ENCODE peak calls at places on chromosomes 5 and 9, in seven cellular contexts. One of them, this sample, is unnamed.

GRCh38 chr5:79962580-79963222 is 28.4 kb downstream of the MTX3 start:
- DNase-seq in IMR-90: peak; percentile 61
- DNase-seq in H1: no peak
- DNase-seq in neuronal stem cell: peak; percentile 38
- DNase-seq in mesendoderm: peak; percentile 17
- DNase-seq in H9: no peak
- DNase-seq in trophoblast cell: no peak
- DNase-seq in this sample: peak; percentile 14

GRCh38 chr9:86557063-86557766 is 203.0 kb upstream of the TUT7 start:
- DNase-seq in IMR-90: peak; percentile 98
- DNase-seq in H1: no peak
- DNase-seq in neuronal stem cell: no peak
- DNase-seq in mesendoderm: no peak
- DNase-seq in H9: no peak
- DNase-seq in trophoblast cell: peak; percentile 62
- DNase-seq in this sample: peak; percentile 78

GRCh38 chr9:103364753-103365152 is 369.6 kb downstream of the CYLC2 start:
- DNase-seq in IMR-90: no peak
- DNase-seq in H1: no peak
- DNase-seq in neuronal stem cell: no peak
- DNase-seq in mesendoderm: peak; percentile 52
- DNase-seq in H9: no peak
- DNase-seq in trophoblast cell: peak; percentile 7
- DNase-seq in this sample: peak; percentile 1

GRCh38 chr5:79585129-79585528 is 27.1 kb upstream of the TENT2 start:
- DNase-seq in IMR-90: no peak
- DNase-seq in H1: no peak
- DNase-seq in neuronal stem cell: no peak
- DNase-seq in mesendoderm: no peak
- DNase-seq in H9: no peak
- DNase-seq in trophoblast cell: no peak
- DNase-seq in this sample: no peak

GRCh38 chr5:89991592-89991991 is 418.0 kb downstream of the CETN3 start:
- DNase-seq in IMR-90: no peak
- DNase-seq in H1: no peak
- DNase-seq in neuronal stem cell: no peak
- DNase-seq in mesendoderm: no peak
- DNase-seq in H9: no peak
- DNase-seq in trophoblast cell: no peak
- DNase-seq in this sample: no peak

GRCh38 chr9:4939118-4939561 is 45.9 kb upstream of the JAK2 start:
- DNase-seq in IMR-90: no peak
- DNase-seq in H1: no peak
- DNase-seq in neuronal stem cell: no peak
- DNase-seq in mesendoderm: no peak
- DNase-seq in H9: no peak
- DNase-seq in trophoblast cell: peak; percentile 66
- DNase-seq in this sample: no peak

GRCh38 chr9:133633681-133633990 is 2.5 kb upstream of the DBH start:
- DNase-seq in IMR-90: no peak
- DNase-seq in H1: no peak
- DNase-seq in neuronal stem cell: no peak
- DNase-seq in mesendoderm: no peak
- DNase-seq in H9: no peak
- DNase-seq in trophoblast cell: no peak
- DNase-seq in this sample: no peak

GRCh38 chr5:16480821-16481538 is 15.4 kb upstream of the ZNF622 start:
- DNase-seq in IMR-90: no peak
- DNase-seq in H1: no peak
- DNase-seq in neuronal stem cell: no peak
- DNase-seq in mesendoderm: no peak
- DNase-seq in H9: no peak
- DNase-seq in trophoblast cell: no peak
- DNase-seq in this sample: no peak

GRCh38 chr5:138869763-138870500 is 5.2 kb downstream of the LRRTM2 start:
- DNase-seq in IMR-90: peak; percentile 51
- DNase-seq in H1: no peak
- DNase-seq in neuronal stem cell: no peak
- DNase-seq in mesendoderm: no peak
- DNase-seq in H9: no peak
- DNase-seq in trophoblast cell: no peak
- DNase-seq in this sample: peak; percentile 52

GRCh38 chr9:36486454-36486932 is 86.2 kb upstream of the MELK start:
- DNase-seq in IMR-90: peak; percentile 11
- DNase-seq in H1: no peak
- DNase-seq in neuronal stem cell: peak; percentile 30
- DNase-seq in mesendoderm: no peak
- DNase-seq in H9: no peak
- DNase-seq in trophoblast cell: peak; percentile 36
- DNase-seq in this sample: peak; percentile 47

GRCh38 chr5:13629218-13629617 is 315.3 kb downstream of the DNAH5 start:
- DNase-seq in IMR-90: no peak
- DNase-seq in H1: no peak
- DNase-seq in neuronal stem cell: no peak
- DNase-seq in mesendoderm: no peak
- DNase-seq in H9: no peak
- DNase-seq in trophoblast cell: peak; percentile 21
- DNase-seq in this sample: no peak

GRCh38 chr5:42360641-42361320 is 62.5 kb upstream of the GHR start:
- DNase-seq in IMR-90: no peak
- DNase-seq in H1: peak; percentile 43
- DNase-seq in neuronal stem cell: no peak
- DNase-seq in mesendoderm: peak; percentile 68
- DNase-seq in H9: peak; percentile 36
- DNase-seq in trophoblast cell: no peak
- DNase-seq in this sample: no peak

GRCh38 chr5:57448751-57449150 is 33.9 kb downstream of the ACTBL2 start:
- DNase-seq in IMR-90: no peak
- DNase-seq in H1: no peak
- DNase-seq in neuronal stem cell: peak; percentile 11
- DNase-seq in mesendoderm: no peak
- DNase-seq in H9: no peak
- DNase-seq in trophoblast cell: no peak
- DNase-seq in this sample: no peak

GRCh38 chr5:89849819-89850515 is 559.6 kb downstream of the CETN3 start:
- DNase-seq in IMR-90: no peak
- DNase-seq in H1: no peak
- DNase-seq in neuronal stem cell: no peak
- DNase-seq in mesendoderm: peak; percentile 45
- DNase-seq in H9: no peak
- DNase-seq in trophoblast cell: no peak
- DNase-seq in this sample: peak; percentile 4

GRCh38 chr5:170440771-170441370 is 51.7 kb upstream of the KCNMB1 start:
- DNase-seq in IMR-90: no peak
- DNase-seq in H1: no peak
- DNase-seq in neuronal stem cell: no peak
- DNase-seq in mesendoderm: no peak
- DNase-seq in H9: no peak
- DNase-seq in trophoblast cell: no peak
- DNase-seq in this sample: no peak

GRCh38 chr9:35424356-35425352 is 65.3 kb upstream of the RUSC2 start:
- DNase-seq in IMR-90: no peak
- DNase-seq in H1: no peak
- DNase-seq in neuronal stem cell: no peak
- DNase-seq in mesendoderm: peak; percentile 23
- DNase-seq in H9: no peak
- DNase-seq in trophoblast cell: no peak
- DNase-seq in this sample: no peak

GRCh38 chr9:91223000-91223399 is 138.7 kb downstream of the AUH start:
- DNase-seq in IMR-90: no peak
- DNase-seq in H1: no peak
- DNase-seq in neuronal stem cell: no peak
- DNase-seq in mesendoderm: no peak
- DNase-seq in H9: no peak
- DNase-seq in trophoblast cell: no peak
- DNase-seq in this sample: no peak

GRCh38 chr5:62082370-62082778 is 223.6 kb upstream of the KIF2A start:
- DNase-seq in IMR-90: peak; percentile 16
- DNase-seq in H1: no peak
- DNase-seq in neuronal stem cell: no peak
- DNase-seq in mesendoderm: no peak
- DNase-seq in H9: no peak
- DNase-seq in trophoblast cell: no peak
- DNase-seq in this sample: peak; percentile 35

GRCh38 chr5:163473613-163474243 is 13.3 kb downstream of the HMMR start:
- DNase-seq in IMR-90: no peak
- DNase-seq in H1: no peak
- DNase-seq in neuronal stem cell: no peak
- DNase-seq in mesendoderm: no peak
- DNase-seq in H9: no peak
- DNase-seq in trophoblast cell: peak; percentile 15
- DNase-seq in this sample: peak; percentile 38

GRCh38 chr9:105264380-105264779 is 19.9 kb downstream of the SLC44A1 start:
- DNase-seq in IMR-90: no peak
- DNase-seq in H1: no peak
- DNase-seq in neuronal stem cell: no peak
- DNase-seq in mesendoderm: peak; percentile 22
- DNase-seq in H9: no peak
- DNase-seq in trophoblast cell: peak; percentile 27
- DNase-seq in this sample: peak; percentile 53

GRCh38 chr5:179907570-179908324 is at the start of gene TBC1D9B:
- DNase-seq in IMR-90: peak; percentile 45
- DNase-seq in H1: no peak
- DNase-seq in neuronal stem cell: peak; percentile 67
- DNase-seq in mesendoderm: peak; percentile 61
- DNase-seq in H9: peak; percentile 59
- DNase-seq in trophoblast cell: peak; percentile 83
- DNase-seq in this sample: peak; percentile 62

GRCh38 chr9:4788703-4789102 is 4.0 kb upstream of the RCL1 start:
- DNase-seq in IMR-90: no peak
- DNase-seq in H1: no peak
- DNase-seq in neuronal stem cell: no peak
- DNase-seq in mesendoderm: no peak
- DNase-seq in H9: no peak
- DNase-seq in trophoblast cell: no peak
- DNase-seq in this sample: no peak

DNA sequence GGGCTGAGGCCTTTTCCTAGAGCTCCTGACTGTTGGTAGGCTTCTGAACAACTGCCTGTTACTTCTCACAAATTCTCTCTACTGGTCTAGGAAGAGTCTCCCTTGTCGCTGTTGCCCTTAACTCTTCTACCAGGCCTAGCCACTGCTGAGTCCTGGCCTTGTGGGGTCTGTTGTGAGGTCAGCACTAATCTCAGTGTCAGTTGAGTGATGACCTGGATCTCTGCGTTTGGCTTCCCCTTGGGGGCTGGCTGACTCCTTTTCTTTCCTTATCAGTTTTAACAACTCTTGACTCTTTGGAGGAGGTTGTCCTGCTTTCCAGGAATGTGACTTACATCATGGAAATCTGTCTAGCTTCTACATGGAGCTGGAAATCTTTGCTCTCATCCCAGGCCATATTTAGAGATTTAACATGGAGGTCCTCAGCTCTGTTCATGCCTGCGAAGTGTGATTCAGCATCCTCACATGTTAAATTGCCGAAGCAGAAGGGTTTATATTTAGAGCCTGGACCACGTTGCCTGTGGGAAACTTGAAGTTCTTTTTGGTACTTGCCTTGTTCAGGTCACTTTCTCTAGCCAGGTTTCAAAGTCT is 5.6 kb upstream of the GARNL3 start:
- DNase-seq in IMR-90: no peak
- DNase-seq in H1: no peak
- DNase-seq in neuronal stem cell: no peak
- DNase-seq in mesendoderm: no peak
- DNase-seq in H9: no peak
- DNase-seq in trophoblast cell: no peak
- DNase-seq in this sample: no peak
- H4K8ac ChIP-seq in IMR-90: no peak overlapping the region
- H4K8ac ChIP-seq in H1: no peak overlapping the region
- H4K8ac ChIP-seq in neuronal stem cell: no peak overlapping the region
- H4K8ac ChIP-seq in mesendoderm: no peak overlapping the region
- H4K8ac ChIP-seq in H9: no peak overlapping the region
- H4K8ac ChIP-seq in trophoblast cell: no peak overlapping the region
- H4K8ac ChIP-seq in this sample: no peak overlapping the region

GRCh38 chr5:157744055-157745011 is 821 bp downstream of the LSM11 start:
- DNase-seq in IMR-90: no peak
- DNase-seq in H1: no peak
- DNase-seq in neuronal stem cell: no peak
- DNase-seq in mesendoderm: no peak
- DNase-seq in H9: no peak
- DNase-seq in trophoblast cell: peak; percentile 16
- DNase-seq in this sample: peak; percentile 30

GRCh38 chr5:157745041-157745456 is 1.5 kb downstream of the LSM11 start:
- DNase-seq in IMR-90: no peak
- DNase-seq in H1: no peak
- DNase-seq in neuronal stem cell: no peak
- DNase-seq in mesendoderm: no peak
- DNase-seq in H9: no peak
- DNase-seq in trophoblast cell: peak; percentile 18
- DNase-seq in this sample: no peak

GRCh38 chr5:157740211-157740610 is 3.3 kb upstream of the LSM11 start:
- DNase-seq in IMR-90: no peak
- DNase-seq in H1: no peak
- DNase-seq in neuronal stem cell: no peak
- DNase-seq in mesendoderm: peak; percentile 71
- DNase-seq in H9: peak; percentile 57
- DNase-seq in trophoblast cell: peak; percentile 48
- DNase-seq in this sample: peak; percentile 16

GRCh38 chr5:157747173-157747758 is 3.8 kb downstream of the LSM11 start:
- DNase-seq in IMR-90: no peak
- DNase-seq in H1: no peak
- DNase-seq in neuronal stem cell: no peak
- DNase-seq in mesendoderm: no peak
- DNase-seq in H9: no peak
- DNase-seq in trophoblast cell: no peak
- DNase-seq in this sample: no peak

GRCh38 chr5:157743163-157744054 is at the start of gene LSM11:
- DNase-seq in IMR-90: peak; percentile 72
- DNase-seq in H1: peak; percentile 69
- DNase-seq in neuronal stem cell: peak; percentile 89
- DNase-seq in mesendoderm: peak; percentile 89
- DNase-seq in H9: peak; percentile 93
- DNase-seq in trophoblast cell: peak; percentile 93
- DNase-seq in this sample: peak; percentile 82
- H4K8ac ChIP-seq in IMR-90: peak within 1 kb of the TSS; percentile 23
- H4K8ac ChIP-seq in H1: peak within 1 kb of the TSS; percentile 92
- H4K8ac ChIP-seq in neuronal stem cell: no peak within 1 kb of the TSS
- H4K8ac ChIP-seq in mesendoderm: no peak within 1 kb of the TSS
- H4K8ac ChIP-seq in H9: no peak within 1 kb of the TSS
- H4K8ac ChIP-seq in trophoblast cell: peak within 1 kb of the TSS; percentile 69
- H4K8ac ChIP-seq in this sample: peak within 1 kb of the TSS; percentile 87

DNA sequence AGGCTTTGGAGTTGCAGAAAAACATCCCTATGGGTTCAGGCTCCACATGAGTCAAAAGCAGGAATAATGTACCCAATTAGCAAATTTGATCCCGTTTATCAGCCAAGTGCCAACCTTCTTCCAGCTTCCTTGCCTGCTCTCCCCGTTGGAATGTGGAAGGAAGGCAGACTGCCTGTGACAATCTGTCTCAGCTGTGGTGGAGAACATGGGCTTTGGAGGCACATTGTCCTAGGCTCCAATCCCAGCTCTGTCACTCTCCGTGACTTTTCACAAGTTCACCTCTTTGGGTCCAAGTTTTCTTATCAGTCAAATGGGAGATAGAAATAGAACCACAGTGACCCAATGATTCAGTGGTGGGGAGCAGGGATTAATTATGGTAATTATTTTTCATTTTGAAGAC is 113.9 kb downstream of the ARHGAP26 start:
- DNase-seq in IMR-90: no peak
- DNase-seq in H1: no peak
- DNase-seq in neuronal stem cell: no peak
- DNase-seq in mesendoderm: peak; percentile 42
- DNase-seq in H9: no peak
- DNase-seq in trophoblast cell: no peak
- DNase-seq in this sample: no peak
- H4K8ac ChIP-seq in IMR-90: no peak overlapping the region
- H4K8ac ChIP-seq in H1: no peak overlapping the region
- H4K8ac ChIP-seq in neuronal stem cell: no peak overlapping the region
- H4K8ac ChIP-seq in mesendoderm: no peak overlapping the region
- H4K8ac ChIP-seq in H9: no peak overlapping the region
- H4K8ac ChIP-seq in trophoblast cell: no peak overlapping the region
- H4K8ac ChIP-seq in this sample: no peak overlapping the region

GRCh38 chr5:88672644-88673493 is 210.1 kb downstream of the MEF2C start:
- DNase-seq in IMR-90: no peak
- DNase-seq in H1: no peak
- DNase-seq in neuronal stem cell: no peak
- DNase-seq in mesendoderm: peak; percentile 63
- DNase-seq in H9: peak; percentile 80
- DNase-seq in trophoblast cell: no peak
- DNase-seq in this sample: no peak
- H4K8ac ChIP-seq in IMR-90: no peak overlapping the region
- H4K8ac ChIP-seq in H1: no peak overlapping the region
- H4K8ac ChIP-seq in neuronal stem cell: no peak overlapping the region
- H4K8ac ChIP-seq in mesendoderm: no peak overlapping the region
- H4K8ac ChIP-seq in H9: no peak overlapping the region
- H4K8ac ChIP-seq in trophoblast cell: no peak overlapping the region
- H4K8ac ChIP-seq in this sample: no peak overlapping the region